ENCODE peak calls at places on chromosomes 12 and 14, in ten cellular contexts. D is left ventricle myocardium inferior; R is heart right ventricle; K is ovary; N is endodermal cell; E is pancreas; F is OCI-LY7; O is CD8-positive, alpha-beta T cell; S is A549; B is PC-9. P is an unnamed sample. For H3K4me1, the result is how much of the 10 kb centered on the place peaks cover.

GRCh38 chr12:117875652-117876491 is 92.9 kb downstream of the KSR2 start:
- DNase-seq in D (no peak), R (peak), K (no peak), N (peak), E (no peak), F (no peak), O (peak), S (no peak), B (no peak), P (no peak)

GRCh38 chr14:71130491-71131179 is 223.4 kb downstream of the PCNX1 start:
- DNase-seq in D (no peak), R (no peak), K (no peak), N (peak), E (no peak), F (peak), O (no peak), S (no peak), B (peak), P (no peak)

GRCh38 chr12:51886021-51886710 is 1.7 kb upstream of the ANKRD33 start:
- DNase-seq in D (peak), R (peak), K (no peak), N (peak), E (no peak), F (peak), O (peak), S (peak), B (no peak), P (no peak)

GRCh38 chr12:70711831-70712230 is 74.6 kb upstream of the PTPRB start:
- DNase-seq in D (no peak), R (no peak), K (no peak), N (no peak), E (no peak), F (no peak), O (no peak), S (no peak), B (no peak), P (no peak)

GRCh38 chr14:32623300-32624093 is 294.4 kb downstream of the AKAP6 start:
- DNase-seq in D (no peak), R (no peak), K (no peak), N (no peak), E (no peak), F (no peak), O (no peak), S (no peak), B (no peak), P (no peak)

GRCh38 chr12:66405395-66405794 is 103.1 kb downstream of the HELB start:
- DNase-seq in D (no peak), R (no peak), K (no peak), N (no peak), E (no peak), F (no peak), O (no peak), S (no peak), B (no peak), P (no peak)

GRCh38 chr12:24854017-24854416 is 94.9 kb downstream of the BCAT1 start:
- DNase-seq in D (no peak), R (no peak), K (no peak), N (no peak), E (no peak), F (no peak), O (no peak), S (no peak), B (no peak), P (no peak)

GRCh38 chr12:49273726-49274395 is 9.0 kb downstream of the TUBA1C start:
- DNase-seq in D (no peak), R (no peak), K (no peak), N (peak), E (peak), F (no peak), O (no peak), S (no peak), B (no peak), P (no peak)

GRCh38 chr12:44162961-44163360 is 327.1 kb downstream of the TMEM117 start:
- DNase-seq in D (no peak), R (no peak), K (no peak), N (no peak), E (no peak), F (no peak), O (no peak), S (no peak), B (no peak), P (no peak)

GRCh38 chr12:123271182-123271491 is 519 bp downstream of the CDK2AP1 start:
- DNase-seq in D (peak), R (peak), K (peak), N (peak), E (peak), F (peak), O (peak), S (peak), B (peak), P (peak)

GRCh38 chr12:108820700-108821406 is 36.5 kb downstream of the SSH1 start:
- DNase-seq in D (no peak), R (no peak), K (no peak), N (no peak), E (peak), F (no peak), O (no peak), S (no peak), B (no peak), P (no peak)

GRCh38 chr14:83085725-83086124 is 1552.1 kb upstream of the SEL1L start:
- DNase-seq in D (no peak), R (no peak), K (no peak), N (no peak), E (no peak), F (no peak), O (no peak), S (no peak), B (no peak), P (no peak)

GRCh38 chr12:93766802-93767523 is 89.8 kb downstream of the CRADD start:
- DNase-seq in D (no peak), R (no peak), K (no peak), N (no peak), E (no peak), F (no peak), O (peak), S (peak), B (peak), P (no peak)

DNA sequence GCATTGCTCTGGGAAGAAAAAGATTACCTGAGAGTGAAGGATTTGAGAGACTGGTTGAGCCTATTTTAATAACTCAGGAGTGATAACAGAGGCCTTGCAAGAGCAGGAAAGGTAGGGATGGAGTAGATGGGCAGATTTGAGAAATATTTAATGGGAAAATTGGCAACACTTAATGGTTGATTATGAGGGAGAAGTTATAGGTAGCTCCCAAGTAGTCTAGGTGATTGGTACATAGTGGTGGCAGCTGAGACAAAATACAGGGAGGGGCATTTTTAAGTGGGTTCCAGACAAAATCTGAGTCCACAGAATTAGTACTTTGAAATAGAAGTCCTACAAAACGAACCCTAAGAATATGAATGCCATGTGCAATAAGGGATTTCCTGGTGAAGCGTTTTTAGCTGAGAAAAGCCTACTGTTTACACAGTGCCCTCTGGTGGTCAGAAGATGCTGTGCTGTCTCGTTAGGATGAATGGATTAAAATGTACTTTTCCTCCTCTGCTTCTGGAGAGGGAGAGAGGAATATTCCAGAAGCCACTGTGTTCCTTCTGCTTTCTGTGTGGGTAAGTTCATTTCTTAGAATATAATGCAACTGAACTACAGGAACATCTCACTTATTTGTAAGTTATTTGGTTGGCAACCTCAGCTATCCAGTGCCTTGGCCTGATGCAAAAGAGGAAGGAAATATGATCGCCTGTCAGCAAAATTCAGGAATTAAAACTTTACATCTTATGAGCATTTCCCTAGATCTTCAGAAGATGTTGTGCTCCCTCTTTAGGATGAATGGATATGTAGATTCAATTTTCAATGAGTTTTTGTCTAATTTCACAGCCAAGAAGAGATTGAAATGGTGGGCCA is 6.5 kb downstream of the ZBTB1 start:
- DNase-seq in D (no peak), R (no peak), K (peak), N (peak), E (no peak), F (peak), O (peak), S (peak), B (peak), P (peak)
- H3K4me1 ChIP-seq in D (half or more), R (half or more), K (under half), N (under half), E (under half), F (under half), O (half or more), S (half or more), B (half or more), P (under half)

DNA sequence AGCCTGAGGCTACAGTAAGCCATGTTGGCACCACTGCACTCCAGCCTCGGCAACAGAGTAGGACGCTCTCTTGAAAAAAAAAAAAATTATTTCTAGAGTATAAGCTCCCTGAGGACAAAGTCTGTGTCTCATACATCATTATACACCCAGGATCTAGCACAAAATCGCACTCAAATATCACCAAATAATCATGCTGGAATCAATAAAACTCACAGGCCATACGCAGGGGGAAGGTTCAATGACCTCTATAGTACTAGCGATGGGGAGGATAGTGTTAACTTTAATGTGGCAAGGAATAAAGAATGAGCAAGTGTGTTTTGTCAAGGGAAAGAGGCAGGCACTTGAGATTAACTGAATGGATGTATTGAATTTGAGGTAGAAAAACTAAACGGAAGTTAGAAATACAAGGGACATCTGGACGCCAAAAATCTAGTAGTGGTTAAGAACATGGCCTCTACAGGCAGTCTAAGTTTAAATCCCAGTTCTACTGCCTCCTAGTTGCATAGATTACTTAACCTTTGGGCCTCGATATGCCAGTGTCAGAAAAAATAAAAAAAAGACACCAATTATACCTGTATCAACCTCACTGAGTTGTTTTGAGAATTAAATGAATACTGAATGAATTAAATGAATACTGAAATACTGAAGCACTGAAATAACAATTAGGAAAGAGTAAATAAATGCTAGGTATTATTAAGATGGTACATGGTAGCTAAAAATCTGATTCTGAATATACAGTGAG is 4.4 kb upstream of the AP4S1 start:
- DNase-seq in D (no peak), R (no peak), K (no peak), N (no peak), E (no peak), F (no peak), O (no peak), S (no peak), B (no peak), P (no peak)
- H3K27ac ChIP-seq in D (peak), R (no peak), K (no peak), N (no peak), E (no peak), F (no peak), O (no peak), S (no peak), B (no peak), P (no peak)

GRCh38 chr14:29163109-29163508 is 396.5 kb downstream of the FOXG1 start:
- DNase-seq in D (no peak), R (no peak), K (no peak), N (no peak), E (no peak), F (no peak), O (no peak), S (no peak), B (no peak), P (no peak)

GRCh38 chr14:29169408-29169807 is 402.8 kb downstream of the FOXG1 start:
- DNase-seq in D (no peak), R (no peak), K (no peak), N (no peak), E (no peak), F (no peak), O (no peak), S (no peak), B (no peak), P (no peak)

GRCh38 chr14:29168149-29168548 is 401.6 kb downstream of the FOXG1 start:
- DNase-seq in D (no peak), R (no peak), K (no peak), N (peak), E (no peak), F (no peak), O (no peak), S (no peak), B (no peak), P (peak)

GRCh38 chr14:29166507-29166906 is 399.9 kb downstream of the FOXG1 start:
- DNase-seq in D (no peak), R (no peak), K (no peak), N (peak), E (no peak), F (no peak), O (no peak), S (no peak), B (no peak), P (no peak)
- TF ChIP-seq CTCF in D (no peak), R (no peak), K (no peak), N (peak), E (no peak), F (no peak), O (no peak), S (no peak), B (no peak), P (no peak)

GRCh38 chr12:113242560-113242959 is 21.3 kb downstream of the TPCN1 start:
- DNase-seq in D (no peak), R (no peak), K (no peak), N (no peak), E (no peak), F (no peak), O (no peak), S (no peak), B (no peak), P (no peak)
- H3K4me1 ChIP-seq in D (half or more), R (half or more), K (under half), N (under half), E (half or more), F (under half), O (under half), S (under half), B (half or more), P (half or more)